ENCODE peak calls at places on chromosomes 3 and 15, in five cellular contexts. M is fibroblast of lung, C is GM23248, F is mammary epithelial cell, Y is K562. O is an unnamed sample.

GRCh38 chr15:60740787-60741354 is 261.9 kb upstream of the ICE2 start:
- DNase-seq in M (no peak), F (no peak), Y (no peak), C (peak), O (no peak)

GRCh38 chr3:104763007-104763406 is 603.7 kb upstream of the ALCAM start:
- DNase-seq in Y (no peak), M (peak), C (peak), F (no peak), O (no peak)

GRCh38 chr3:54176106-54176505 is 53.8 kb downstream of the CACNA2D3 start:
- DNase-seq in F (no peak), M (no peak), C (no peak), Y (no peak), O (no peak)

GRCh38 chr3:195035345-195036202 is 235.4 kb downstream of the XXYLT1 start:
- DNase-seq in F (no peak), C (no peak), M (no peak), Y (peak), O (peak)

GRCh38 chr15:23504003-23504402 is 57.0 kb upstream of the GOLGA6L2 start:
- DNase-seq in F (no peak), M (no peak), Y (no peak), C (no peak), O (no peak)

GRCh38 chr15:43133429-43134156 is at the start of gene TMEM62:
- DNase-seq in C (peak), M (peak), F (peak), Y (peak), O (peak)

GRCh38 chr15:29935296-29936020 is 113.2 kb upstream of the TJP1 start:
- DNase-seq in Y (no peak), F (no peak), C (peak), M (no peak), O (no peak)

GRCh38 chr3:103963599-103963998 is 1403.1 kb upstream of the ALCAM start:
- DNase-seq in F (no peak), C (no peak), M (no peak), Y (no peak), O (peak)

GRCh38 chr3:27500051-27500450 is 15.9 kb upstream of the SLC4A7 start:
- DNase-seq in F (no peak), Y (no peak), C (no peak), M (peak), O (no peak)

GRCh38 chr15:68224546-68225250 is 4.8 kb downstream of the CLN6 start:
- DNase-seq in C (no peak), F (no peak), M (no peak), Y (no peak), O (no peak)

GRCh38 chr3:14534379-14535191 is 5.6 kb downstream of the GRIP2 start:
- DNase-seq in Y (no peak), C (no peak), F (no peak), M (no peak), O (peak)

GRCh38 chr3:3110299-3110630 is at the start of gene IL5RA:
- DNase-seq in Y (no peak), C (no peak), M (peak), F (no peak), O (peak)

GRCh38 chr3:45701167-45701867 is 12.1 kb downstream of the SACM1L start:
- DNase-seq in M (no peak), C (no peak), Y (no peak), F (no peak), O (peak)

GRCh38 chr3:129845956-129846355 is 47.6 kb downstream of the TMCC1 start:
- DNase-seq in F (no peak), M (no peak), C (peak), Y (no peak), O (no peak)

GRCh38 chr3:99365396-99365795 is 273.0 kb upstream of the COL8A1 start:
- DNase-seq in M (no peak), Y (no peak), F (no peak), C (peak), O (no peak)

GRCh38 chr15:78067328-78068241 is 9.9 kb downstream of the TBC1D2B start:
- DNase-seq in M (no peak), F (no peak), Y (no peak), C (peak), O (no peak)
- H3K4me2 ChIP-seq in M (peak), F (no peak), Y (no peak), C (peak), O (no peak)

GRCh38 chr15:65338366-65338765 is 33.9 kb downstream of the RNU5B-1 start:
- DNase-seq in F (no peak), M (no peak), Y (no peak), C (no peak), O (no peak)
- H3K27ac ChIP-seq in F (no peak), M (no peak), Y (no peak), C (no peak), O (no peak)

DNA sequence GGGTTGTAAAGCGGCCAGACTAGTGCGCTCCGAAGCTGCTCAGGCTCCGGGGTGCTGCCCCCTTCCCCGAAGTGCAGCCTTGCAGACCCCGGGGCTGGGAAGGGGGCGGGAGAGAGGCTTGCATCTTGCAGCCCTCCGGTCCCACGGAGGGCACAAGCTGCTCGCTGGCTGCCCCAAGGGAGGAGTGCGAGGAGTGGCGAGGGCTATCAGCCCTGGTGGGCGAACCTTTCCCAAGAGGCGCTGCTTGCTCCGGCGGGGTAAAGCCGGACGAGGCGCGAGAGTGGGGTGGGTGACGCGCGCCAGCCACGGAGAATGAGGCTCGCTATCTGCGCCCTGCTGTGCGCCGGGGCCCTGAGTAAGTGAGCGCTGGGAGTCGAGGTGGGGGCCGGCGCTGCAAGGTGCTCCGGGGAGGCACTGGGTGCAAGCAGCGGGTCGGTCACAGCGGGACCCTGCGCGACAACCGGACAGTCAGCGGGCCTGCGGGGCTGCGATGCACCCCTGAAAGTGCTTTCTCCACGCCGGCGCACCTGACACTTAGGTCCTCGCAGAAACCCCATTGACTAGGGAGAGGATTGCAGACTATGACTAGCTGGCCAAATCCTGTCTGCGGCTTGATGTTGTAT is 12.7 kb upstream of the TOPBP1 start:
- DNase-seq in C (peak), F (no peak), M (no peak), Y (no peak), O (peak)
- TF ChIP-seq EZH2 in C (no peak), F (no peak), M (peak), Y (no peak), O (peak)

DNA sequence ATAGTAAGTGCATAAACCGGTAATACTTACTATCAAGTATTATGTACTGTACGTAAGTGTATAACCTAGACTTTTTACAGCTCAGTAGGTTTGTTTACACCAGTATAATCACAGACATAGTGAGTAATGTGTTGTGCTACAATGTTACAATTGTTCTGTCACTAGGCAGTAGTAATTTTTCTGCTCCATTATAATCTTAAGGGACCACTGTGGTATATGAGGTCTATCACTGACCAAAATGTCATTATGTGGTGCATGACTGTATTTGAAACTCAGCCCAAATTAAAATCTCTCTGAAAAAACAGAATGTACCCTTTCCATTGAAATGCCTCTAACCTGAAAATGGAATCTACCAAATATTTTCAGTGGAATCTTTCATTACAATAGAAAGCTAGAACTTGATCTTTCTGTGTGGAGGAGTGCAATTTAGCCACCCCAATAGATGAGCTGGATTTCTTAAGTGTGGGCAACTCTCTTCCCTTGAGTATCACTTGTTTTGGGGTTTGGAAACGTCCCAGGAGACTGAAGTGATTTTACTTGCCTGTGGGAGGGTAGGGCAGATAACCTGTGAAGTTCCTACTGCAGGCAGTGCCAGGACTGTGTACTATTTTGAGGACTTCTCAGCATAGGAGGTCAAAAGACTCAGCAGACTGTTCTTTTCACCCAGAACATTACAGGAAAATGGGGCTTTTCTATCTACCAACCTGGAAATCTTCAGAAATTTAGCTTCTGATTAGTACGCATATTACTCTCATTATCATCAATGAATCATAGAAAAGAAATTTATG is 50.9 kb downstream of the FAM98B start:
- DNase-seq in F (no peak), Y (no peak), C (no peak), M (no peak), O (no peak)
- H3K4me2 ChIP-seq in F (no peak), Y (no peak), C (no peak), M (no peak), O (no peak)

GRCh38 chr3:59451041-59451763 is 401.4 kb upstream of the CFAP20DC start:
- DNase-seq in F (peak), M (no peak), C (no peak), Y (no peak), O (no peak)
- H3K27ac ChIP-seq in F (peak), M (no peak), C (no peak), Y (no peak), O (no peak)

GRCh38 chr15:26967719-26968269 is 3.2 kb upstream of the GABRG3 start:
- DNase-seq in C (peak), Y (no peak), M (peak), F (no peak), O (peak)
- TF ChIP-seq EZH2 in C (no peak), Y (no peak), M (no peak), F (no peak), O (peak)

DNA sequence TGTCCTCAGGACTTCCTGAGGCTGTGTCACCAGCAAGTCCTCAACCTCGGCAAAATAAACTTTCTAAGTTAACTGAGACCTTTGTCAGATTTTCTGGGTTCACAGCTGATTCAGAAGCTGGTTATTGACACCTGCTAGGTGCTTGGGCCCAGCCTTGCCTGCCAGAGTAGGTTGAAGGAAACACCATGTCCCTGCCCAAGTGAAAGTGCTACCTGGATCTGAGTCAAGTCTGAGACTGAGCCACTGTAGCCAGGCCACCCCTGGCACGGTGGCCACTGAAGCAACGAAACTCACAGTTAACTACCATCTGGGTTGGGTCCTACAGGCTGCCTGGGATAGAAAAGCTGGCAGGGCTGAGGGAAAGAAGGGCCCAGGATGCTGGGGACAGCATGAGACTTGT is 8.2 kb downstream of the HYAL2 start:
- DNase-seq in F (no peak), C (no peak), Y (no peak), M (no peak), O (no peak)
- H3K4me2 ChIP-seq in F (no peak), C (no peak), Y (no peak), M (no peak), O (no peak)

GRCh38 chr15:91547356-91547755 is 306.2 kb upstream of the SLCO3A1 start:
- DNase-seq in Y (no peak), M (no peak), F (no peak), C (no peak), O (no peak)
- H3K27ac ChIP-seq in Y (no peak), M (no peak), F (no peak), C (no peak), O (no peak)

GRCh38 chr3:180875071-180875698 is 37.3 kb upstream of the FXR1 start:
- DNase-seq in Y (no peak), F (no peak), C (no peak), M (no peak), O (no peak)

GRCh38 chr3:180871901-180872300 is 40.6 kb upstream of the FXR1 start:
- DNase-seq in C (peak), Y (no peak), F (no peak), M (peak), O (no peak)

DNA sequence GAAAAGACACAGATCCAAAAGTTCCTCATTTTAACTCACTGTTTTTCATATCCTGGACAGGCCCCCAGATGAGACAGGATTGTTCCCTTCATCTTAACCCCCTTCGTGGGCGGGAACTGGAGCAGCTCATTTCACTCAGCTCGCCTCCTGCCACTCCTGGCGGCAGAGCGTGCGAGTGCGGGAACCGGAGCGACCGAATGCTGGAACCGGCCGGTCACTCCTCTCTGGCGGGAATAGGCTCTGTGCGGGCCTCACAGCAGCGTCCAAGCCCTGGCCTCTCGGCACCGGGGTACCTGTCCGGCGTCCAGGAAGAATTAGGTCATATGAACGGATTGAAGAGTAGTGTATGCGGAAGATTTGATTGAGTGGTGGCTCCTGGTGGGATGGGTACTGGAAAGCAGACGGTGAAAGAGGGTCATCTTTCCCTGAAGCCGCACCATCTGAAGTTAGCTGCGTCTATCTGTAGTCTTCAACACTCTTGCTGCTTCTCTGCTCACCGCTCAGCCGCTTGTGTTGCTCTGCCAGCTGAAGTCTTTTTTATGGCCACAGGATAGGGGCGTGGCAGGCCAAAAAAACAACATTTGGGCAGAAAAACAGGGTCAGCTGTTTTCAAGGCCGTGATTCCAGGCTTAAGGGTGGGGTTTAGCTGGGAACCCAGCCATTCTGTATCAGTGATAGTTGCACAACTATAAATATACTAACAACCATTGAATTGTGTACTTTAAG is 42.3 kb upstream of the FXR1 start:
- DNase-seq in C (peak), Y (peak), M (peak), F (peak), O (peak)
- TF ChIP-seq EZH2 in C (no peak), Y (no peak), M (no peak), F (no peak), O (no peak)

O was measured in neural progenitor cell.